ENCODE peak calls at places on chromosomes 7 and 10, in four cellular contexts. One of them, this sample, is unnamed.

GRCh38 chr10:70920519-70920918 is 32.2 kb upstream of the PCBD1 start:
- DNase-seq in AG09319: no peak
- DNase-seq in HFFc6: no peak
- DNase-seq in AG04450: no peak
- DNase-seq in this sample: no peak

GRCh38 chr7:78605131-78605530 is 806.6 kb downstream of the PHTF2 start:
- DNase-seq in AG09319: no peak
- DNase-seq in HFFc6: peak; percentile 23
- DNase-seq in AG04450: no peak
- DNase-seq in this sample: no peak

GRCh38 chr10:1187855-1188555 is 131.8 kb downstream of the WDR37 start:
- DNase-seq in AG09319: no peak
- DNase-seq in HFFc6: no peak
- DNase-seq in AG04450: no peak
- DNase-seq in this sample: no peak

GRCh38 chr7:28165971-28166955 is 14.3 kb downstream of the JAZF1 start:
- DNase-seq in AG09319: peak; percentile 69
- DNase-seq in HFFc6: peak; percentile 80
- DNase-seq in AG04450: no peak
- DNase-seq in this sample: no peak

GRCh38 chr7:149625339-149625946 is 127.8 kb upstream of the ZNF746 start:
- DNase-seq in AG09319: peak; percentile 4
- DNase-seq in HFFc6: peak; percentile 13
- DNase-seq in AG04450: no peak
- DNase-seq in this sample: peak; percentile 65

GRCh38 chr7:139827042-139827441 is 2.0 kb upstream of the TBXAS1 start:
- DNase-seq in AG09319: no peak
- DNase-seq in HFFc6: no peak
- DNase-seq in AG04450: no peak
- DNase-seq in this sample: no peak

GRCh38 chr7:103447073-103447960 is 1.3 kb upstream of the SLC26A5 start:
- DNase-seq in AG09319: peak; percentile 5
- DNase-seq in HFFc6: peak; percentile 39
- DNase-seq in AG04450: peak; percentile 0
- DNase-seq in this sample: peak; percentile 86

GRCh38 chr7:151801782-151802468 is 75.0 kb downstream of the PRKAG2 start:
- DNase-seq in AG09319: no peak
- DNase-seq in HFFc6: no peak
- DNase-seq in AG04450: no peak
- DNase-seq in this sample: no peak

GRCh38 chr10:125448596-125448995 is 234.4 kb downstream of the TEX36 start:
- DNase-seq in AG09319: no peak
- DNase-seq in HFFc6: no peak
- DNase-seq in AG04450: no peak
- DNase-seq in this sample: peak; percentile 79

GRCh38 chr10:13054844-13055243 is 45.1 kb upstream of the OPTN start:
- DNase-seq in AG09319: no peak
- DNase-seq in HFFc6: no peak
- DNase-seq in AG04450: no peak
- DNase-seq in this sample: no peak

GRCh38 chr10:23120001-23120934 is 24.9 kb downstream of the MSRB2 start:
- DNase-seq in AG09319: no peak
- DNase-seq in HFFc6: no peak
- DNase-seq in AG04450: no peak
- DNase-seq in this sample: no peak

GRCh38 chr7:69402696-69403095 is 195.6 kb upstream of the AUTS2 start:
- DNase-seq in AG09319: no peak
- DNase-seq in HFFc6: no peak
- DNase-seq in AG04450: no peak
- DNase-seq in this sample: no peak

GRCh38 chr7:69399038-69399800 is 199.1 kb upstream of the AUTS2 start:
- DNase-seq in AG09319: no peak
- DNase-seq in HFFc6: no peak
- DNase-seq in AG04450: no peak
- DNase-seq in this sample: peak; percentile 51

DNA sequence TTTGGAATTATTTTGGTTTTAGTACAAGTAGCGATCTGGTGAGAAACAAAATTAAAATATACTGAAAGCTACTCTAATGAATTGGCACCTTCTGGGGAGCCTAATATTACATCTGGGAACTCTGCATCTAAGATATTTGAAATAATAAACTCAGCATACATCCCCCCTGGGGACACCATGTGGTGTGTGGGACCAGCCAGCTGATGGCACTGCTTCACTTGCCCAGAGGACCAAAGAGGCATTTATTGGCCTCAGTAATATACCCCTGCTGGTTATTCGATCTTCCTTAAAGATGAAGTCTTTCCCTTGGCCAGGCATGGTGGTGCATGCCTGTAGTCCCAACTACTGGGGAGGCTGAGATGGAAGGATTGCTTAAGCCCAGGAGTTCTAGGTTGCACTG is 195.1 kb upstream of the AUTS2 start:
- DNase-seq in AG09319: no peak
- DNase-seq in HFFc6: no peak
- DNase-seq in AG04450: no peak
- DNase-seq in this sample: peak; percentile 33
- TF ChIP-seq CTCF in AG09319: no peak
- TF ChIP-seq CTCF in HFFc6: no peak
- TF ChIP-seq CTCF in AG04450: no peak
- TF ChIP-seq CTCF in this sample: peak; percentile 65

GRCh38 chr7:767941-768729 is 41.1 kb upstream of the PRKAR1B start:
- DNase-seq in AG09319: no peak
- DNase-seq in HFFc6: no peak
- DNase-seq in AG04450: no peak
- DNase-seq in this sample: no peak

GRCh38 chr7:770786-771185 is 43.7 kb upstream of the PRKAR1B start:
- DNase-seq in AG09319: no peak
- DNase-seq in HFFc6: no peak
- DNase-seq in AG04450: no peak
- DNase-seq in this sample: no peak

GRCh38 chr7:770336-770735 is 43.3 kb upstream of the PRKAR1B start:
- DNase-seq in AG09319: no peak
- DNase-seq in HFFc6: no peak
- DNase-seq in AG04450: no peak
- DNase-seq in this sample: no peak

GRCh38 chr7:767580-767940 is 40.5 kb upstream of the PRKAR1B start:
- DNase-seq in AG09319: no peak
- DNase-seq in HFFc6: no peak
- DNase-seq in AG04450: no peak
- DNase-seq in this sample: no peak

DNA sequence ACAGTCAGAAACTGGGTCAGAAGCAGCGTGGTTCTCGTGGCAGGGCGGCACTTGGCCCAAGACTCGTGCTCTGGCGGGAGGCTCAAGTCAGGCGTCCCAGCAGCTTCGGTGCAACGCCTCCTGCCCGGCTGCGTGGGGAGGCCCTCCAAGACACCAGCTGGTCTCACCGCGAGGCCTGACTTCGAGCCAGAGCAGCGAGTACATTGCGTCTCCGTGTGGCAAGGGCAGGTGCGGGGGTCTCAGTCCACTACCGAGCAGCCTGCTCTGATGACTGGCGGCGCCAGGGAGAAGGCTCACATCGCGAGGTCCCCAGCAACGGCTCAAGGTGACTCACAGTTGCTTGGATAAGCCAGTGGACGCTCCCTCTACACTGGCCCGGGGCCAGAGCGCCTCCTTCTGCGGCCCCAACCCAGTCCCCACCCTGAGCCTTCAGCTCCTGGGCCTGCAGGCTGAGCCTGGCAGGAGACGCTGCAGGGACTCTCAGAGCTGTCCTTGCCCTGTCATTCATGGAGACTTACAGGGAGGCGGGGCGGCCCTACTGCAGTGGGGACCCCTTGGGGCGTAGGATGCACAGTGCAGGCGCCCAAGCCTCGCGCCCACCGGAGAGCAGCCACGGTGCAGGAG is 41.9 kb upstream of the PRKAR1B start:
- DNase-seq in AG09319: no peak
- DNase-seq in HFFc6: no peak
- DNase-seq in AG04450: no peak
- DNase-seq in this sample: peak; percentile 63
- TF ChIP-seq CTCF in AG09319: no peak
- TF ChIP-seq CTCF in HFFc6: peak; percentile 36
- TF ChIP-seq CTCF in AG04450: peak; percentile 14
- TF ChIP-seq CTCF in this sample: peak; percentile 49

GRCh38 chr7:123635551-123636359 is 19.9 kb upstream of the LMOD2 start:
- DNase-seq in AG09319: no peak
- DNase-seq in HFFc6: peak; percentile 33
- DNase-seq in AG04450: no peak
- DNase-seq in this sample: no peak
- TF ChIP-seq CTCF in AG09319: peak; percentile 62
- TF ChIP-seq CTCF in HFFc6: peak; percentile 78
- TF ChIP-seq CTCF in AG04450: peak; percentile 71
- TF ChIP-seq CTCF in this sample: peak; percentile 83

GRCh38 chr10:77634939-77635338 is 2.7 kb downstream of the KCNMA1 start:
- DNase-seq in AG09319: no peak
- DNase-seq in HFFc6: no peak
- DNase-seq in AG04450: no peak
- DNase-seq in this sample: no peak

GRCh38 chr10:77637474-77637985 is at the start of gene KCNMA1:
- DNase-seq in AG09319: no peak
- DNase-seq in HFFc6: peak; percentile 27
- DNase-seq in AG04450: no peak
- DNase-seq in this sample: peak; percentile 47

GRCh38 chr10:77636967-77637473 is 588 bp downstream of the KCNMA1 start:
- DNase-seq in AG09319: no peak
- DNase-seq in HFFc6: no peak
- DNase-seq in AG04450: no peak
- DNase-seq in this sample: peak; percentile 41

GRCh38 chr10:77635402-77636227 is 2.0 kb downstream of the KCNMA1 start:
- DNase-seq in AG09319: no peak
- DNase-seq in HFFc6: peak; percentile 23
- DNase-seq in AG04450: no peak
- DNase-seq in this sample: peak; percentile 33

DNA sequence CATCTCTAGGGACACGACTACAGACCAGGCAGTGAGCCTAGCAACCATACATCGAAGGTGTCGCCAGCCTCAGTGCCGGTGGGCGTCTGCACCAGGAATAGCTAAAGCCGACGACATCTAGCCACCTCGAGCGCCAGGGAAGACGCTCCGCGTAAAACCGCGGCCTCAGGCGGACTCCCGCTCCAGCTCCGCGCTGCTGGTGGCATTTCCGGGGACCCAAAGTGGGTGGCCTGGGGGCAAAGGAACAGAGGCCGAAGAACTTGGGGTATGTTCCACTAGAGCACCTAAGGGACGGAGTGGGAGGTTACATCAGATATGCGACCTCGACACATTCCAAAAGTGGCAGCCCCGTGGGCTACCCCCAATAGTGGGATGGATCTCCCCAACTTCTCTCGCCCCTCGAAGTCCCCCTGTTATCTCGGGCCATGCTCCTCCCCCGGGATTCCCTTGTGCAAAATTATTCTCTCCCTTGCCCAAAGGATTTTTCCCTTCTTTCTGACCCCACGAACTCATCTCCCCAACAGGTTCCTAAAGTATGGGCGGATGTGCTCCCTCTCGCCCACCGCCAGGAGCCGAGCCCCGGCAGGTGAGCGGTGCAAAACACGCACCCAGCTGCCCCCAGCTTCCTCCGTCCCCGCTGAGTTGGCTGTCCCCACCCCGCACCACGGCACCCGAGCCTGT is 1.2 kb downstream of the KCNMA1 start:
- DNase-seq in AG09319: no peak
- DNase-seq in HFFc6: no peak
- DNase-seq in AG04450: no peak
- DNase-seq in this sample: peak; percentile 46
- TF ChIP-seq CTCF in AG09319: no peak
- TF ChIP-seq CTCF in HFFc6: peak; percentile 49
- TF ChIP-seq CTCF in AG04450: no peak
- TF ChIP-seq CTCF in this sample: peak; percentile 46

GRCh38 chr10:114550756-114551290 is 107.3 kb downstream of the ABLIM1 start:
- DNase-seq in AG09319: no peak
- DNase-seq in HFFc6: peak; percentile 39
- DNase-seq in AG04450: no peak
- DNase-seq in this sample: no peak
- TF ChIP-seq CTCF in AG09319: peak; percentile 20
- TF ChIP-seq CTCF in HFFc6: peak; percentile 87
- TF ChIP-seq CTCF in AG04450: peak; percentile 39
- TF ChIP-seq CTCF in this sample: peak; percentile 69

GRCh38 chr7:142300689-142301088 is 42.8 kb upstream of the PRSS58 start:
- DNase-seq in AG09319: no peak
- DNase-seq in HFFc6: no peak
- DNase-seq in AG04450: no peak
- DNase-seq in this sample: peak; percentile 89
- TF ChIP-seq CTCF in AG09319: no peak
- TF ChIP-seq CTCF in HFFc6: peak; percentile 48
- TF ChIP-seq CTCF in AG04450: no peak
- TF ChIP-seq CTCF in this sample: peak; percentile 85

DNA sequence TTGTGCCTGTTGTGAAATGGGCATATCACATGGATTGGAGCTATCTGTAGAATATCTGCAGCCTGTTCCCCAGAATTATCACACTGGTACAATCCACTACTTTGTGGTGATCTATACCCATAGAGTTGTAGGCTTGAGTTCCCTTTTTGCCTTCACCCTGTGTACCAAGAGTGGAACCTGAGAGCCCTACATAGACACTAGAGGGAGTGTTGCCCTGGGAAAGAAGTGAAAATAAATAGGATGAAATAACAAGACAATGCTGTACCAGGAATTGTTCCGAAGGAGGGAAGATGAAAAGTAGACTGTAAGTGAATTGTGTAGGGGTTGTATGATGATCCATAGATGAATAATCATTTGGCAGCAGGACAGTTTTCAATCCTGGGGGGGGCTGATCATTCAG is 9.0 kb downstream of the SORCS3 start:
- DNase-seq in AG09319: no peak
- DNase-seq in HFFc6: no peak
- DNase-seq in AG04450: no peak
- DNase-seq in this sample: no peak
- TF ChIP-seq CTCF in AG09319: no peak
- TF ChIP-seq CTCF in HFFc6: peak; percentile 48
- TF ChIP-seq CTCF in AG04450: peak; percentile 11
- TF ChIP-seq CTCF in this sample: peak; percentile 62